ENCODE peak calls at places on chromosomes 3 and 15, in seven cellular contexts. C is mesenchymal stem cell, Y is colonic mucosa, Z is trophoblast cell, K is IMR-90, M is stomach, J is A549. I is an unnamed sample. For H3K4me1, the result is how much of the 10 kb centered on the place peaks cover.

GRCh38 chr15:64101018-64101417 is 5.2 kb downstream of the SNX1 start:
- DNase-seq in C (no peak), Y (no peak), Z (peak), K (no peak), M (no peak), J (no peak), I (no peak)

GRCh38 chr15:79724312-79724711 is 172.5 kb downstream of the MTHFS start:
- DNase-seq in C (no peak), Y (no peak), Z (no peak), K (peak), M (no peak), J (no peak), I (no peak)

GRCh38 chr3:159798951-159799350 is 189.7 kb upstream of the IL12A start:
- DNase-seq in C (peak), Y (no peak), Z (peak), K (peak), M (no peak), J (no peak), I (no peak)

GRCh38 chr3:51275096-51275805 is 109.8 kb upstream of the MANF start:
- DNase-seq in C (no peak), Y (no peak), Z (no peak), K (no peak), M (no peak), J (no peak), I (no peak)

GRCh38 chr15:58457466-58457965 is 25.7 kb downstream of the LIPC start:
- DNase-seq in C (peak), Y (no peak), Z (no peak), K (peak), M (no peak), J (no peak), I (no peak)

GRCh38 chr3:8069981-8070380 is 431.6 kb upstream of the LMCD1 start:
- DNase-seq in C (peak), Y (no peak), Z (no peak), K (no peak), M (no peak), J (no peak), I (no peak)

GRCh38 chr3:149703474-149703873 is 45.6 kb upstream of the WWTR1 start:
- DNase-seq in C (peak), Y (no peak), Z (no peak), K (peak), M (no peak), J (no peak), I (no peak)

GRCh38 chr3:98341758-98342157 is 11.9 kb upstream of the OR5K4 start:
- DNase-seq in C (no peak), Y (no peak), Z (no peak), K (no peak), M (no peak), J (no peak), I (no peak)

GRCh38 chr15:53884441-53884840 is 93.8 kb upstream of the UNC13C start:
- DNase-seq in C (no peak), Y (no peak), Z (peak), K (no peak), M (no peak), J (no peak), I (no peak)

GRCh38 chr15:75868019-75868418 is 24.8 kb downstream of the UBE2Q2 start:
- DNase-seq in C (no peak), Y (no peak), Z (no peak), K (peak), M (no peak), J (no peak), I (no peak)

GRCh38 chr15:75867428-75867827 is 24.2 kb downstream of the UBE2Q2 start:
- DNase-seq in C (no peak), Y (no peak), Z (no peak), K (no peak), M (no peak), J (no peak), I (no peak)

GRCh38 chr15:75872400-75872990 is 29.2 kb downstream of the UBE2Q2 start:
- DNase-seq in C (no peak), Y (no peak), Z (peak), K (no peak), M (no peak), J (no peak), I (no peak)

GRCh38 chr15:75866916-75867315 is 23.7 kb downstream of the UBE2Q2 start:
- DNase-seq in C (no peak), Y (no peak), Z (no peak), K (no peak), M (no peak), J (no peak), I (no peak)

GRCh38 chr15:75869446-75869845 is 26.2 kb downstream of the UBE2Q2 start:
- DNase-seq in C (no peak), Y (no peak), Z (no peak), K (no peak), M (no peak), J (no peak), I (no peak)
- H3K4me1 ChIP-seq in C (under half), Y (under half), Z (under half), K (under half), M (under half), J (under half), I (under half)

GRCh38 chr3:180264479-180264878 is 227.7 kb upstream of the PEX5L start:
- DNase-seq in C (no peak), Y (no peak), Z (no peak), K (no peak), M (no peak), J (no peak), I (no peak)
- H3K4me1 ChIP-seq in C (under half), Y (under half), Z (under half), K (under half), M (under half), J (under half), I (under half)

DNA sequence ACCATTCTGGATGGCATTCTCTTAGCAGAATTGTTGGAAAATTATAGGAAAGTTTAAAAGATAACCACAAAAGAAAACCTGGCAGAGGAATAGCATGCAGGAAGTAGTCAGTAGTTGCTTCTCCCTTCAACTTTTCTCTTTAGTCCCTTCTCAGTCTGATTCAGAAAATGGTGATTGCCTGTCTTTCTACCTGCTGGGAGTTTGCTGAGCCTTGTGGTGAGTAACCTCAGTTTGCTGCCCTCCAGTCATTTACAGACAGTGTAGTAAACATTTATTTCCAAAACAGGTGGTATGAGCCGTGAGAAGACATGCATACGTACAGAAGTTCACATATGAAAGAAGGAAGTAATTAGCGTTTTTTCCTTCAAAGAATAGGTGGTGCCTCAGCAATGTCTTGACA is 224.7 kb upstream of the POU1F1 start:
- DNase-seq in C (no peak), Y (no peak), Z (no peak), K (no peak), M (no peak), J (no peak), I (no peak)
- H3K4me1 ChIP-seq in C (under half), Y (under half), Z (under half), K (under half), M (under half), J (under half), I (under half)

GRCh38 chr3:87218560-87218959 is 8.5 kb upstream of the CHMP2B start:
- DNase-seq in C (no peak), Y (no peak), Z (no peak), K (no peak), M (no peak), J (no peak), I (no peak)
- H3K4me1 ChIP-seq in C (under half), Y (under half), Z (under half), K (under half), M (under half), J (under half), I (under half)

DNA sequence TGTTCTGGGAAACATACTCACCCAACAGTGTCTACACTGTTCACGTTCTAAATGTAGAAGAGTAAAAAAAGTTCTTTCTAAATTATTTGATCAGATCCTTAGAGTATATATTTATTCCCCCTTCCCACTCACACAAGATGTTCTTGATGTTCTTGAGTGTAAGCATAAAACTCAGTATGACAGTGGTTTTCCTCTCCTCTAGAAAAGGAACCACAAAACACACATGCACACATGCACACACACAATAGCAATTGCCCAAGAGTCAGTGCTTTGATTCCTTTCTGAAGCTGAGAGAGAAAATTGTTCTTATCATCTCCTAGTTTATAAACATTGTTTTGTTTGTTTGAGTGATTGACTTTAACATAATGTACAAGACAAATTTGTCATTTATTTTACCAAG is 123.2 kb upstream of the PHLDB2 start:
- DNase-seq in C (peak), Y (no peak), Z (no peak), K (no peak), M (no peak), J (no peak), I (no peak)
- H3K4me1 ChIP-seq in C (under half), Y (under half), Z (under half), K (under half), M (under half), J (half or more), I (under half)

DNA sequence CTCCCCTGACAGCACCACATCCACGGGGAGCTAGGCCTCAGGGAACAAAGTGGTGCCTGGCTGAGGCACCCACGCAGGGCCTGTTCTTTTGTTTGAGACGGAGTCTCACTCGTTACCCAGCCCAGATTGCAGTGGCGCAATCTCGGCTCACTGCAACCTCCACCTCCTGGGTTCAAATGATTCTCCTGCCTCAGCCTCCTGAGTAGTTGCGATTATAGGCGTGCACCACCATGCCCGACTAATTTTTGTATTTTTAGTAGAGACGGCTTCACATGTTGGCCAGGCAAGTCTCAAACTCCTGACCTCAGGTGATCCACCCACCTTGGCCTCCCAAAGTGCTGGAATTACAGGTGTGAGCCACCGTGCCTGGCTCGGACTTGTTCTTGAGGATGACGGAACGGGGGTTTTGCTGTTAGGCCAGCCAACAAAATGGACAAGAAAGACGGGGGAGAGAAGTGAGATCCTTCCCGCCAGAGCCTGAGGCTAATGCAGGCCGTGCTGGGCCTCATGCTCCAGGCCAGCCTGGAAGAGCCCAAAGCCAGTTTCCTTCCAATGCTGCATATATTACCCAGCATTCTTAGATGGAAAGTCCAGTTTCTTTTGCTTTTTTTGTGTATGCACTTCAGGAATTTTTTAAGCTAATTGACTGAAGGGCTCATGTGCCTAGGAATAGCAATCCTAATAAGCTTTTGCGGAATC is 28.1 kb upstream of the FURIN start:
- DNase-seq in C (no peak), Y (no peak), Z (peak), K (no peak), M (no peak), J (no peak), I (no peak)
- H3K4me1 ChIP-seq in C (under half), Y (under half), Z (under half), K (under half), M (under half), J (under half), I (under half)

GRCh38 chr3:38088679-38089078 is 48.2 kb downstream of the ACAA1 start:
- DNase-seq in C (no peak), Y (no peak), Z (no peak), K (no peak), M (no peak), J (no peak), I (no peak)
- H3K4me1 ChIP-seq in C (under half), Y (under half), Z (under half), K (under half), M (under half), J (under half), I (under half)

DNA sequence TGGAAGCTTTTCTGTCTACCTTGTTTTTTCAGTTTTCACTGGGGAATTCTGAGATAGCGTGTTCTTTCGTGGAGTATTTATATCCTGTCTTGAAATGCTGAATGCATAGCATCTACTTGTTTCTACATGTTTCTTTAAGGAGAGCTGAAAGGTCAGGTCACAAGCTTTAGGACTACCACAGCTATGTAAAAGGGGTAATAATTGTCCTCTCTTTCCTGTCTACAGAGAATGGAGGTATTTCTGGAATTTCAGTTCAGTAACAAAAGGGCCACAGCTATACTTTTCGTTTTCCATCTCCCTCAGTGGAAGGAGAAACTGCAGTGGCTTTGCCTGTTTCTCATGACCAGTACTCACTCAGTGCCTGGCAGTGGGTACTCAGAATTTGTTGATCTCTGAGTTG is 4.7 kb downstream of the INAFM2 start:
- DNase-seq in C (peak), Y (no peak), Z (no peak), K (peak), M (no peak), J (no peak), I (no peak)
- H3K4me1 ChIP-seq in C (under half), Y (under half), Z (half or more), K (under half), M (under half), J (under half), I (under half)

DNA sequence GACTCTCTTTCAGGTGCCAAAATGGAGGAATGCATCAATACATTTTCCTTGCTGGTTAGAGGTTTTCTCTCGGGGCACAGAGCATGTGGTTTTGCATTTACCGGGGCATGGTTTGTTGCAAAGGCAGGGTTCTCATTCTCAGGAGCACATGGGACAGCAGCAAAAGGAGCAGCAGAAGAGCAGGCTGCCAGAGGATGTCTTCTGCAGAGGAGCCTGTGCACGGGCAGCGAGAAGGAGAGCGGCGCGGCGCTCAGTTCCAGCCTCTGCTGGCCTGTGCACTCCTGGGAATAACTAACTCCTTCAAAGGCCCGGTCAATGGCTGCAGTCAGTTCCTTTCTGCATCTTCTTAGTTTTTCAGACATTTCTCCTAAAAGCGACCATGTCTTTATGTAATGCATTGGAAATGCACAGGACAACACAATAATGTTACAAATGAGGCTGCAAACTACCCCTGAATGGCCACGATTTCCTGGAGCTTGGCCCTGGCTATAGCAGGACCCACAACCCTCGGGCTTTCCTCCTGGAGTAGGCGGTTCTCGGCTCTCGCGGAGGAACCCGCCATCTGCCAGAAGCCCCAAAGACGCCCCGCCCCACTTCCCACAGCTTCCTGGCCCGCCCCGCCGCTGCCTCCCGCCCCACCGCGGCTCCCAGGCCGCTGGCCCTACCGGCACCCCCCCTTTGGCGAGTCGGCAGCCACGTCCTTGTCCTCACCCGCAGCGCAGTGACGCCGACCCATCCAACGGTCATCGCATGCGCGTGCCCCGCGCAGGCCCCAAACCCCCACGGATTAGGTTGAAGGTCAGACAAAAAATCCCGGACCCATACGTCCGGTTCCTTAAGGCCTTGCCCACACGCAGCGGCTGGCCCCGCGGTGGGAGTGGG is at the start of gene C3orf62:
- DNase-seq in C (peak), Y (peak), Z (peak), K (peak), M (peak), J (peak), I (peak)
- H3K4me1 ChIP-seq in C (under half), Y (under half), Z (under half), K (under half), M (under half), J (under half), I (under half)

GRCh38 chr3:133478624-133479023 is 78.8 kb downstream of the BFSP2 start:
- DNase-seq in C (no peak), Y (no peak), Z (no peak), K (no peak), M (no peak), J (no peak), I (no peak)
- H3K4me1 ChIP-seq in C (under half), Y (under half), Z (under half), K (under half), M (under half), J (under half), I (under half)

I was measured in right cardiac atrium.